ENCODE peak calls at places on chromosomes 13 and 19, in nine cellular contexts. M is MCF 10A, F is AG09319, P is H9, H is Calu3, E is fibroblast of lung, X is lower leg skin, T is upper lobe of left lung, A is GM23338. K is an unnamed sample.

GRCh38 chr19:11538232-11539036 is at the start of gene CNN1:
- DNase-seq in M (no peak), F (peak), P (peak), H (no peak), E (peak), X (no peak), T (peak), A (peak), K (peak)

GRCh38 chr13:44815507-44816074 is 173.7 kb downstream of the NUFIP1 start:
- DNase-seq in M (peak), F (peak), P (peak), H (peak), E (peak), X (peak), T (no peak), A (peak), K (no peak)

GRCh38 chr19:10946964-10947657 is 13.7 kb upstream of the SMARCA4 start:
- DNase-seq in M (peak), F (no peak), P (no peak), H (no peak), E (peak), X (no peak), T (no peak), A (no peak), K (no peak)

GRCh38 chr19:6150289-6150688 is 14.8 kb downstream of the ACSBG2 start:
- DNase-seq in M (no peak), F (no peak), P (no peak), H (no peak), E (no peak), X (no peak), T (no peak), A (no peak), K (no peak)

GRCh38 chr13:31334994-31335549 is 135.3 kb downstream of the B3GLCT start:
- DNase-seq in M (no peak), F (no peak), P (no peak), H (no peak), E (no peak), X (no peak), T (no peak), A (no peak), K (no peak)

GRCh38 chr13:35978607-35979316 is 152.4 kb downstream of the DCLK1 start:
- DNase-seq in M (peak), F (no peak), P (no peak), H (peak), E (peak), X (peak), T (no peak), A (peak), K (no peak)

GRCh38 chr19:17685451-17686026 is 2.6 kb downstream of the UNC13A start:
- DNase-seq in M (no peak), F (no peak), P (no peak), H (no peak), E (no peak), X (no peak), T (no peak), A (peak), K (no peak)

GRCh38 chr19:44845286-44845611 is 848 bp upstream of the NECTIN2 start:
- DNase-seq in M (no peak), F (no peak), P (no peak), H (no peak), E (no peak), X (peak), T (no peak), A (no peak), K (no peak)

GRCh38 chr19:15557223-15557622 is 48.9 kb downstream of the CYP4F22 start:
- DNase-seq in M (no peak), F (no peak), P (no peak), H (no peak), E (no peak), X (no peak), T (no peak), A (no peak), K (no peak)

GRCh38 chr19:4889034-4889825 is 13.5 kb downstream of the ARRDC5 start:
- DNase-seq in M (peak), F (no peak), P (no peak), H (no peak), E (no peak), X (no peak), T (no peak), A (no peak), K (peak)

GRCh38 chr13:109684836-109685602 is 101.4 kb downstream of the IRS2 start:
- DNase-seq in M (peak), F (no peak), P (no peak), H (peak), E (peak), X (no peak), T (no peak), A (no peak), K (no peak)

GRCh38 chr19:50380137-50380536 is 3.9 kb downstream of the NR1H2 start:
- DNase-seq in M (no peak), F (no peak), P (no peak), H (no peak), E (no peak), X (no peak), T (no peak), A (no peak), K (no peak)

GRCh38 chr19:45973564-45974338 is at the start of gene NOVA2:
- DNase-seq in M (peak), F (no peak), P (peak), H (peak), E (peak), X (no peak), T (peak), A (peak), K (peak)

GRCh38 chr13:35252536-35253205 is 223.8 kb downstream of the MAB21L1 start:
- DNase-seq in M (no peak), F (no peak), P (peak), H (no peak), E (no peak), X (no peak), T (no peak), A (no peak), K (no peak)

GRCh38 chr19:55406869-55407624 is 541 bp downstream of the UBE2S start:
- DNase-seq in M (no peak), F (no peak), P (no peak), H (peak), E (peak), X (no peak), T (no peak), A (no peak), K (no peak)

GRCh38 chr19:6032827-6033226 is 54.9 kb upstream of the RANBP3 start:
- DNase-seq in M (no peak), F (no peak), P (no peak), H (no peak), E (no peak), X (no peak), T (no peak), A (no peak), K (no peak)

GRCh38 chr19:46745521-46746280 is at the start of gene FKRP:
- DNase-seq in M (no peak), F (no peak), P (no peak), H (peak), E (no peak), X (no peak), T (peak), A (peak), K (no peak)

GRCh38 chr19:52492201-52492960 is 35.1 kb upstream of the ZNF808 start:
- DNase-seq in M (no peak), F (no peak), P (peak), H (no peak), E (no peak), X (no peak), T (peak), A (peak), K (no peak)

GRCh38 chr13:40613192-40613818 is 53.1 kb downstream of the FOXO1 start:
- DNase-seq in M (no peak), F (no peak), P (no peak), H (no peak), E (no peak), X (peak), T (no peak), A (no peak), K (no peak)

GRCh38 chr13:42041684-42042035 is 6.8 kb upstream of the DGKH start:
- DNase-seq in M (peak), F (no peak), P (peak), H (peak), E (peak), X (peak), T (no peak), A (peak), K (no peak)

GRCh38 chr13:68636784-68637183 is 1406.6 kb upstream of the PCDH9 start:
- DNase-seq in M (no peak), F (no peak), P (no peak), H (no peak), E (no peak), X (no peak), T (no peak), A (no peak), K (no peak)

GRCh38 chr19:44346556-44346955 is 9.9 kb downstream of the ZNF112 start:
- DNase-seq in M (no peak), F (no peak), P (no peak), H (no peak), E (no peak), X (no peak), T (no peak), A (no peak), K (no peak)

GRCh38 chr19:35306473-35307246 is 14.7 kb downstream of the MAG start:
- DNase-seq in M (peak), F (no peak), P (peak), H (peak), E (no peak), X (no peak), T (no peak), A (peak), K (no peak)
- TF ChIP-seq CTCF in M (no peak), F (no peak), P (peak), H (peak), E (no peak), X (no peak), T (no peak), A (peak), K (peak)

GRCh38 chr19:48332351-48332661 is 7.0 kb downstream of the EMP3 start:
- DNase-seq in M (no peak), F (no peak), P (no peak), H (no peak), E (no peak), X (no peak), T (no peak), A (no peak), K (no peak)

GRCh38 chr19:48333467-48334384 is 8.4 kb downstream of the EMP3 start:
- DNase-seq in M (peak), F (peak), P (peak), H (peak), E (peak), X (peak), T (peak), A (peak), K (peak)

GRCh38 chr19:48332662-48333466 is 7.5 kb downstream of the EMP3 start:
- DNase-seq in M (peak), F (peak), P (peak), H (peak), E (peak), X (peak), T (peak), A (peak), K (peak)

GRCh38 chr19:48329167-48329891 is 4.0 kb downstream of the EMP3 start:
- DNase-seq in M (peak), F (no peak), P (peak), H (peak), E (peak), X (peak), T (no peak), A (peak), K (no peak)

GRCh38 chr19:48330012-48330681 is 4.8 kb downstream of the EMP3 start:
- DNase-seq in M (no peak), F (no peak), P (peak), H (peak), E (no peak), X (peak), T (peak), A (peak), K (peak)
- TF ChIP-seq CTCF in M (no peak), F (no peak), P (peak), H (no peak), E (no peak), X (no peak), T (no peak), A (no peak), K (peak)

GRCh38 chr19:1621574-1621973 is 16.3 kb upstream of the UQCR11 start:
- DNase-seq in M (no peak), F (no peak), P (no peak), H (no peak), E (no peak), X (no peak), T (peak), A (no peak), K (no peak)
- TF ChIP-seq CTCF in M (no peak), F (no peak), P (no peak), H (no peak), E (no peak), X (no peak), T (no peak), A (no peak), K (no peak)

GRCh38 chr19:40804783-40805242 is 5.8 kb downstream of the EGLN2 start:
- DNase-seq in M (no peak), F (no peak), P (no peak), H (no peak), E (no peak), X (no peak), T (no peak), A (no peak), K (no peak)
- TF ChIP-seq CTCF in M (no peak), F (no peak), P (no peak), H (no peak), E (no peak), X (no peak), T (no peak), A (no peak), K (no peak)

DNA sequence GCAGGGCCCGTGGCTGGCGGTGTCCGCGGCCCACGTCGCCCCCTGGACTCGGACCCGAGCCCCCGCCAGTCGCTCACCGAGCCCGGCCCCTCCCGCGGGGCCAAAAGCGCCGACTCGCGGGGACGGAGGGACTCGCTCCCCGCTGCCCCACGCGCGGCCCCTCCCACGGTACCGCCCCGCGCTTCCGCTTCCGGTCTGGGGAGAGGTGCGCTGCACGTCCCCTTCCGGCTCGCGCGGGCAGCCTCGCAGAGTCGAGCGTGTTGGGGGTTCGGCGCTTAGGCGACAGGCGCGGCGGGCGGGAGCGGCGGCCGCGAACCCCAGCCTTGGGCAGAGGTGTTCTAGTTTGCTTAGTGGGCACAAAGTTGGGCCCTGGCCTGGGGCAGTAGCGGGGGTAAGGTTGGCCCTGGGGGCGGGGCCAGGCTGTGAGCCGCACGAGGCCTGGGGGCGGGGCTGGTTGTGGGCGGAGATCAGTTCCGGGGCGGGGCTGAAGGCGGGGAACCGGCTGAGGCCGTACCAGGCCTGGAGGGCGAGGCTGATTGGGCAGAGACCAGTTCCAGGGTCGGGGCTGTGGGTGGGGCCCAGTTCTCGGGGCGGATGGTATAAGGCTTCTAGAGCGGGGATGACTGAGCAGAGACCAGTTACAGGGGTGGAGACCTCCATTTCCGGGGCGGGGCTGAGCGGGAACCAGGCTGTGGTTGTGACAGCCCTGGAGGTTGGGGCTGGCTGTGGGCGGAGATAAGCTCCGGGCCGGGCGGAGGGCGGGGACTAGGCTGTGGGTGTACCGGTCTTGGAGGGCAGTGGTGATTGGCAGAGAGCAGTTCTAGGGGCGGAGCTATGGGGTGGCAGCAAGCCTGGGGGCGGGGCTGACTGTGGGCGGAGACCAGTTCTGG is at the start of the genes MBD3L1 and ZNF558:
- DNase-seq in M (peak), F (peak), P (peak), H (peak), E (peak), X (peak), T (peak), A (peak), K (peak)
- TF ChIP-seq CTCF in M (no peak), F (no peak), P (no peak), H (no peak), E (peak), X (no peak), T (peak), A (no peak), K (peak)

GRCh38 chr13:60379837-60380236 is 17.2 kb upstream of the TDRD3 start:
- DNase-seq in M (peak), F (no peak), P (no peak), H (no peak), E (no peak), X (no peak), T (no peak), A (peak), K (no peak)
- TF ChIP-seq CTCF in M (no peak), F (no peak), P (peak), H (no peak), E (no peak), X (no peak), T (no peak), A (peak), K (no peak)

DNA sequence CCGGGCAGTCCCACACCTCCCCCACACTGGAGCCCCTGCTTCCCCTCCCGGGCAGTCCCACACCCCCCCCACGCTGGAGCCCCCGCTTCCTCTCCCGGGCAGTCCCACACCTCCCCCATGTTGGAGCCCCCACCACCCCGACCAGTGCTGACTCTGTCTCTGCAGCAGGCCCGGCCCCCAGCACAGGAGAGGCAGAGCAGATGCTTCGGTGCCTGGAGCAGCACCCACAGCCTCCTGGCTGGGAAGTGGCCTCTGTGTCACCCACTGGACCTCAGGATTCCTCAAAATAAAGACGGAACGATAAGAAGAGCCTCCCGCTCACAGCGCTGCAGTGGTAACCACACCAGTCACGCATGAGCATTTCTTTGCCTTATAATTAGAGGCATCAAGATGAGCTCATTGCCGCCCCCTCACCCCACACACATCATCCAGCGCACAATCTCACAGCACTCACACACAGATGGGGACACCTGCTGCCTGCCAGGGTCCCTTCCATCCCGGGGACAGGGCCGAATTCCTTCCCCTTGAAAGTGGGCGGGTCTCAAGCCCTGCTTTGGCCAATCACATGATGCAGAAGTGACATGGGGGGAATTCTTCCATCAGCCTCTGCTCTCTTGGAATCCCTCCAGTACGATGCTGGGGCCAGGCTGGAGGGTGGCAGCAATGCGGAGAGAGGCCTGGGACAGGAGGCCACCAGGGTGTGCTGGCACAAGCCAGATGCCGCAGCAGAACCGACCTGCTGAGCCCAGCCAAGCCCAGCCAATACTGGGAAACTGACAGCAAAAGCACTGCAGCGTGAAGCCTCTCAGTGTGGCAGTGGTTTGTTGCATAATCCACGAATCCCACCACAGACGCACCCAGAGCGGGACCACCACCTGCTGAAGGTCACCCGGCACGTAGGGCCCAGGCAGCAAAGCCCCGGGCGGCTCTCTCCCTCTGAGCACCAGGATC is 16.1 kb downstream of the PIP5K1C start:
- DNase-seq in M (peak), F (no peak), P (no peak), H (no peak), E (no peak), X (no peak), T (no peak), A (no peak), K (no peak)
- TF ChIP-seq CTCF in M (no peak), F (no peak), P (no peak), H (no peak), E (no peak), X (no peak), T (no peak), A (no peak), K (no peak)

K was measured in D721Med.